ENCODE peak calls at places on chromosomes 13 and 19, in four cellular contexts. J is ovary; I is CD8-positive, alpha-beta memory T cell; Z is aorta. S is an unnamed sample. For H3K9me3 and H3K4me1, the result is how much of the 10 kb centered on the place peaks cover.

GRCh38 chr13:25253702-25254101 is 33.6 kb downstream of the MTMR6 start:
- DNase-seq in Z (no peak), I (no peak), J (no peak), S (no peak)

GRCh38 chr19:49065905-49066512 is 1.4 kb upstream of the NTF4 start:
- DNase-seq in I (no peak), Z (no peak), J (no peak), S (no peak)

GRCh38 chr13:79079351-79079839 is 326.7 kb downstream of the RBM26 start:
- DNase-seq in Z (no peak), J (no peak), I (no peak), S (peak)

GRCh38 chr13:35164324-35164932 is 222.4 kb downstream of the NBEA start:
- DNase-seq in I (no peak), J (no peak), Z (no peak), S (peak)

GRCh38 chr19:8615813-8616596 is 5.5 kb upstream of the ADAMTS10 start:
- DNase-seq in Z (peak), I (peak), J (no peak), S (peak)

GRCh38 chr19:32877323-32877912 is 7.9 kb upstream of the SLC7A9 start:
- DNase-seq in I (no peak), Z (no peak), J (no peak), S (no peak)

GRCh38 chr13:51071493-51071892 is 39.6 kb downstream of the C13orf42 start:
- DNase-seq in Z (no peak), I (no peak), J (no peak), S (no peak)

GRCh38 chr13:110382229-110382628 is 75.1 kb downstream of the COL4A2 start:
- DNase-seq in I (no peak), Z (no peak), J (no peak), S (peak)

GRCh38 chr13:109410868-109411267 is 375.5 kb downstream of the IRS2 start:
- DNase-seq in Z (no peak), I (no peak), J (no peak), S (no peak)

GRCh38 chr13:46598820-46599180 is 45.8 kb downstream of the LRCH1 start:
- DNase-seq in Z (no peak), J (no peak), I (no peak), S (no peak)

GRCh38 chr13:95643814-95644598 is 500 bp downstream of the DZIP1 start:
- DNase-seq in Z (peak), I (no peak), J (peak), S (peak)

GRCh38 chr19:55670280-55671053 is 4.6 kb upstream of the EPN1 start:
- DNase-seq in J (peak), I (peak), Z (peak), S (peak)

GRCh38 chr13:83819611-83820010 is 62.7 kb downstream of the SLITRK1 start:
- DNase-seq in Z (no peak), I (no peak), J (no peak), S (no peak)

GRCh38 chr13:46281779-46282178 is 70.1 kb downstream of the LRRC63 start:
- DNase-seq in I (no peak), Z (no peak), J (no peak), S (no peak)

GRCh38 chr19:19745496-19746285 is 12.8 kb upstream of the ZNF14 start:
- DNase-seq in J (no peak), I (no peak), Z (no peak), S (no peak)

GRCh38 chr19:19746286-19747213 is 13.6 kb upstream of the ZNF14 start:
- DNase-seq in I (no peak), Z (no peak), J (no peak), S (no peak)

GRCh38 chr19:19748249-19748938 is 15.5 kb upstream of the ZNF14 start:
- DNase-seq in I (no peak), J (no peak), Z (no peak), S (no peak)

GRCh38 chr19:19749332-19750130 is 16.6 kb upstream of the ZNF14 start:
- DNase-seq in Z (no peak), J (no peak), I (no peak), S (no peak)

DNA sequence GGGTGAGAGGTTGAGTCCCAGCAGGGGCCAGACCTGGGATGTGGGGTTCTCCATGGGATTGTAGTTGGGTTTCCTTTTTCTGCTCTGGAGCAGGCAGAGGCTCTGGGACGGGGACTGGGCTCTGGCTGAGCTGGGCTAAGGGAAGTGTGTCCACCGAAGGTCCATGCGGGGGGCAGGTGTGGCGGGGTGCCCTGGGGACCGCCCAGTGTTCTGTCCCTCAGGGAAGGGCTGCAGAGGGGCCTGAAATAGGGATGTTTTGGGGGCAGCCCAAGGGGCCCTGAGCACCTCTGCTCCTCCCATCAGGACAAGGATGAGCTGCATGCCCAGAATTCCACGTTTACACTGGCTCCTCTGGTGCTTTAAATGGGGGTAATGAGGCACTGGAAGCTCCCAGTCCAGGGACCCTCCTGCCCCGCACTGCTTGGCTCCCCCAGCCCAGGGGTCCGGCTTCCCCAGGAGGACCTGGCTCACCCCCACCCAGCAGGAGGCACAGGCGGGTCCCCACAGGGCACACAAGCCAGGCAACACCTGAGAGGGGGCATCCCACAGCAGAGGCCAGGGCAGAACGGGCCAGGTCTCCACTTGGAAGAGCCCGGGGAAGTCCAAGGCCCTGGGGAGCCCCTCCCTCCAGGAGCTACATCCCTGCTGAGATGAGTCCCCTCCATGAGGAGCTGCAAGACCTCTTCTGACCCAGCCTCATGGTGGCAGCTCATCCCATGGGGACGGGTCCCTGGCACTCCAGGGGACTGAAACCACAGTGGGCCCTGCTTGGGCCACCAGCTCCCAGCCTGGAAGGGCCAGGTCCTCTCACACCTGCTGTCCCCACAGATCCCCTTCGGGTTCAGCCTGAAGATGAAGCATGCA is 14.7 kb upstream of the ZNF14 start:
- DNase-seq in Z (no peak), J (no peak), I (no peak), S (no peak)
- H3K9me3 ChIP-seq in Z (under half), J (under half), I (under half), S (under half)

DNA sequence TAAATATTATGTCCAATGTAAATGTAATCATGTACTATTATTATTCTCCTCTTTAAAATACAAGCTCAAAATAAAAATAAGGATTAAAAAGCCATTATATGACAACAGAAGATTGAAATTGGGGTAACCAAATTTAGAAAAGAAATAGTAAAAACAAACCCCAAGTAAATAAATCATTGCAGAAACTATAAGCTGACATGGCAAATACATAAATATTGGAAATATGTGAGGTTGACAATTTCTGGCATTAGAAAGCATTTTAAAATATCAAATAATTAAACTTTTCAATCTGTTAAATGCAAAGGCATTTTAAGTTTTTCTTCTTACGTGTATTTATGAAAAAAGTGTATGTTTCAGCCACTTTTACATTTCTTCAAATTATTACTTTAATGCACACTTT is 394.7 kb upstream of the DACH1 start:
- DNase-seq in I (no peak), J (no peak), Z (no peak), S (no peak)
- H3K27ac ChIP-seq in I (no peak), J (no peak), Z (no peak), S (no peak)

GRCh38 chr19:35899547-35900214 is 659 bp downstream of the NFKBID start:
- DNase-seq in I (peak), J (peak), Z (peak), S (peak)
- H3K4me1 ChIP-seq in I (half or more), J (under half), Z (under half), S (under half)

GRCh38 chr19:44176590-44176989 is 11.7 kb downstream of the ZNF226 start:
- DNase-seq in I (no peak), Z (no peak), J (no peak), S (no peak)

GRCh38 chr19:44180968-44181367 is 16.1 kb downstream of the ZNF226 start:
- DNase-seq in J (no peak), Z (no peak), I (no peak), S (no peak)

DNA sequence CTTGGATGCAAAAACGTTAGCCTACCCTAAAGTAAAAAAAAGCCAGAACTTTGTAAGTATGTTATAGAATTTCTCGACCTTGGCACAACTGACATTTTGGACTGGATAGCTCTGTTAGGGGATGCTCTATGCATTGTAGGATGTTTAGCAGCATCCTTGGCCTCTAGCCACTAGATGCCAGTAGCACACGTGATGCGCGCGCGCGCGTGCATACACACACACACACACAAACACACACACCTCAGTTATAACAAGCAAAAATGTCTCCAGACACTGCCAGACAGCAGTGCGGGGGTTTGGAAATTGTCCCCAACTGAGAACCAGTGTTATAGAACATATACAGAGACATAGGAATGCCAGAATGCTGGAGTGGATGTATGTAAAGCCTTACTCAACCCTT is 17.2 kb downstream of the ZNF226 start:
- DNase-seq in J (no peak), Z (no peak), I (no peak), S (no peak)
- H3K9me3 ChIP-seq in J (under half), Z (under half), I (under half), S (under half)

GRCh38 chr13:97422118-97423054 is 11.6 kb upstream of the RAP2A start:
- DNase-seq in Z (no peak), J (no peak), I (no peak), S (no peak)
- H3K27ac ChIP-seq in Z (peak), J (no peak), I (no peak), S (no peak)

DNA sequence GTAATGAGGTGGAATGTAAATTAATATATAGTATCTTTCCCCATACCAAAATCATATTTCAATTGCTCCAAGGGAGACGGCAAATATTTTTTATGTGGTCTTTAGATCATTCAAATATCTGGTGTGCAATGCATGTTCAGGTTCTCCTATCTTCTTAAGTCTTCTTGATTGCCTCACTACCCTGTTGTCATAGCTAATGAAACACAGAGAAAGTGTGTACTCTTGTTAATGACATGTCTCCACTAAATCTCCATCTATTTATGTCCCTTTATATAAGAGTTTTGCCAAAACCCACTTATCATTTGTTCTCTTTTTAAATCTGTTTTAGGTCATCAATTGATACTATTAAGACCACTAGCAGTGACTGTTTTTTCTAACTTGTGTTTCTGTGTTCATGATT is 6.6 kb downstream of the STARD13 start:
- DNase-seq in Z (no peak), J (no peak), I (no peak), S (no peak)
- H3K4me1 ChIP-seq in Z (under half), J (under half), I (under half), S (under half)

GRCh38 chr19:31512403-31512970 is 163.3 kb upstream of the TSHZ3 start:
- DNase-seq in Z (no peak), J (no peak), I (no peak), S (no peak)

GRCh38 chr19:31511098-31511497 is 161.9 kb upstream of the TSHZ3 start:
- DNase-seq in Z (no peak), J (no peak), I (no peak), S (no peak)

GRCh38 chr19:31511696-31512095 is 162.5 kb upstream of the TSHZ3 start:
- DNase-seq in J (no peak), I (no peak), Z (no peak), S (no peak)

GRCh38 chr19:31515931-31516330 is 166.7 kb upstream of the TSHZ3 start:
- DNase-seq in I (no peak), J (no peak), Z (no peak), S (no peak)

DNA sequence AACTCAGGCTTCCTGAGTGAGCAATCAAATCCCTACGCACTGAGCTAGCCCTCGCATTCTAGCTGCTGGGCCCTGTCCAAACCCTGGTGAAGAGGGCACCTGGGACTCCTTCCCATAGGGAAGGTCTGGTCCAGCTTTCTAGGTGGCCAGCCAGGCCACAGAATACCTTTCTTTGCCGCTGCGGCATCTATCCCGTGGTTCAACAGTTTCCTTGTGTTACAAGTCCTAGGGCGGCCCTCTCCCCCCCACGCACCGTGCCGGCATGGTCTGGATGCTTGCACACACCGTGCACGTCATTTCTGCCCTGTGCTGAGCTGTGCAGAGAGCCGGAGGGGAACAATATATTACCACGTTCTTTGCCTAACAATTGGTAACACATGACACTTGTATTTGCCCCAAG is 164.6 kb upstream of the TSHZ3 start:
- DNase-seq in Z (no peak), J (no peak), I (no peak), S (no peak)
- H3K9me3 ChIP-seq in Z (under half), J (under half), I (under half), S (under half)

GRCh38 chr19:1166872-1167573 is 7.0 kb downstream of the SBNO2 start:
- DNase-seq in J (peak), I (no peak), Z (no peak), S (no peak)
- H3K27ac ChIP-seq in J (peak), I (no peak), Z (no peak), S (no peak)

DNA sequence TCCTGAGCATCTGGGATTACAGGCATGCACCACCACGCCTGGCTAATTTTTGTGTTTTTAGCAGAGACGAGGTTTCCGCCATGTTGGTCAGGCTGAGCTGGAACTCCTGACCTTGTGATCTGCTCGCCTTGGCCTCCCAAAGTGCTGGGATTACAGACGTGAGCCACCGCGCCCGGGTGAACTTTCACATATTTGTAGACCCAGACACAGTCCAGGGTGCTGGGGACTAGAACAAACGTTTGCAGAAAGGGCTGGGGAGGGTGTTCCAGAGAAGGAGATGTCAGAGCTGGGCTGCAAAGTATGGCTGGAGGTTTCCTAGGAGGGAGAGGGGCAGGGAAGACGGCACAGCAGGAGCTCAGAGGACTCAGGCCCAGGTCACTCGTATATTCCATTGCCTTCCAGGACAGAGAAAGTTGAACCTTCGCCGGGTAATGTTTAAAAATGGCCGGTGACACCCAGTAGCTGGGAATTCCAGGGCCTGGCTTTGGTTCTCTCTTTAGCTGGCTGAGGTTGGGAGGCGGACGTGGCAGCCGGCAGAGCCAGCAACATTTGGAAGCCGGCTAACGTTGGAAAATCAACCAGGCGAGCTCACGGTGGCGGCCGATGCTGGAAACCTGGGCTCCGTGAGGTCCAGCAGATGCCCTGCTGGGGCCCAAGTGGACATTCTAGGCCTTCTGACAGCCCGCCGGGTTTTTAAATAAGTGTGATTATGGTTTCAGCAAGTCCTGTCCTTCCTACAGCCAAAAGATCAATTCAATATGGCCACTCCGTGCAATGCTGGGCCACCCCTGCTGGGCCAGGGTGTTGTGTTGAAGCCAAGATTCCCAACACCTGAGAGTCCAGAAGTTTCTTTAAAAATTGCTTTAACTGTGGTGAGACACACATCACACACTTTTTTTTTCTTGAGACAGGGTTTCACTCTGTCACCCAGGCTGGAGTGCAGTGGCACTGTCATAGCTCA is 41.5 kb downstream of the NFIC start:
- DNase-seq in J (peak), I (no peak), Z (peak), S (no peak)
- H3K4me1 ChIP-seq in J (under half), I (under half), Z (under half), S (under half)